ENCODE peak calls at places on chromosomes 7 and 10, in six cellular contexts. X, W, C, T, J and N are unnamed samples.

GRCh38 chr10:120732643-120733313 is 118.4 kb upstream of the WDR11 start:
- DNase-seq in W (no peak), C (no peak), T (no peak), X (no peak), J (peak; percentile 39), N (peak; percentile 77)

GRCh38 chr10:100654835-100655759 is 90.3 kb upstream of the PAX2 start:
- DNase-seq in T (no peak), C (peak; percentile 74), W (no peak), X (peak; percentile 60), J (no peak), N (no peak)

GRCh38 chr7:137142376-137142775 is 201.2 kb downstream of the PTN start:
- DNase-seq in J (no peak), T (no peak), X (no peak), W (no peak), C (no peak), N (peak; percentile 58)

GRCh38 chr7:71484381-71484780 is 352.4 kb downstream of the GALNT17 start:
- DNase-seq in C (no peak), T (no peak), J (no peak), X (no peak), W (no peak), N (no peak)

GRCh38 chr7:123209786-123210185 is 10.0 kb upstream of the SLC13A1 start:
- DNase-seq in C (no peak), X (no peak), J (no peak), T (peak; percentile 21), W (no peak), N (no peak)

GRCh38 chr7:127938588-127938987 is 92.6 kb downstream of the LRRC4 start:
- DNase-seq in X (no peak), W (no peak), T (no peak), C (no peak), J (peak; percentile 60), N (peak; percentile 74)

GRCh38 chr10:28087675-28088351 is 88.9 kb upstream of the ODAD2 start:
- DNase-seq in T (no peak), X (no peak), W (no peak), J (peak; percentile 76), C (no peak), N (peak; percentile 55)

GRCh38 chr7:100801833-100802568 is 25.3 kb downstream of the EPHB4 start:
- DNase-seq in W (no peak), C (peak; percentile 90), X (peak; percentile 91), J (peak; percentile 99), T (peak; percentile 80), N (peak; percentile 96)

GRCh38 chr10:86520871-86521619 is 547 bp downstream of the WAPL start:
- DNase-seq in T (peak; percentile 66), X (peak; percentile 54), J (peak; percentile 70), W (no peak), C (peak; percentile 78), N (no peak)

GRCh38 chr7:114153700-114154099 is 234.9 kb upstream of the PPP1R3A start:
- DNase-seq in W (no peak), C (no peak), J (no peak), X (no peak), T (no peak), N (no peak)

GRCh38 chr7:36281945-36282727 is 107.5 kb upstream of the ANLN start:
- DNase-seq in T (no peak), X (no peak), C (no peak), J (no peak), W (no peak), N (no peak)

GRCh38 chr10:58746470-58747185 is 234.0 kb downstream of the BICC1 start:
- DNase-seq in J (no peak), W (no peak), T (no peak), C (no peak), X (no peak), N (no peak)

GRCh38 chr7:116291937-116292336 is 81.6 kb downstream of the TES start:
- DNase-seq in J (no peak), W (no peak), T (no peak), X (no peak), C (no peak), N (no peak)

GRCh38 chr10:13722747-13723657 is 136.2 kb downstream of the PRPF18 start:
- DNase-seq in X (no peak), W (no peak), J (no peak), T (no peak), C (no peak), N (no peak)

GRCh38 chr7:43205171-43205795 is 92.8 kb downstream of the HECW1 start:
- DNase-seq in T (no peak), J (no peak), X (no peak), C (no peak), W (no peak), N (no peak)

GRCh38 chr10:95356190-95356955 is 65.6 kb upstream of the PDLIM1 start:
- DNase-seq in X (no peak), T (no peak), J (no peak), W (no peak), C (no peak), N (no peak)

GRCh38 chr7:11266101-11266500 is 292.4 kb downstream of the PHF14 start:
- DNase-seq in W (no peak), C (no peak), X (no peak), T (no peak), J (no peak), N (no peak)

GRCh38 chr10:129927351-129928120 is 36.5 kb downstream of the EBF3 start:
- DNase-seq in J (no peak), X (no peak), T (no peak), C (no peak), W (no peak), N (no peak)

GRCh38 chr7:145036592-145037386 is 200.9 kb upstream of the TPK1 start:
- DNase-seq in J (peak; percentile 3), X (peak; percentile 34), T (no peak), C (peak; percentile 44), W (no peak), N (peak; percentile 27)

GRCh38 chr7:55472928-55473725 is 99.2 kb downstream of the VOPP1 start:
- DNase-seq in X (no peak), W (no peak), J (no peak), C (peak; percentile 12), T (no peak), N (peak; percentile 23)

GRCh38 chr10:123747426-123747825 is 81.3 kb downstream of the GPR26 start:
- DNase-seq in C (no peak), T (no peak), W (no peak), X (no peak), J (no peak), N (no peak)

GRCh38 chr10:73946253-73947145 is 35.6 kb downstream of the PLAU start:
- DNase-seq in J (no peak), T (no peak), X (no peak), C (no peak), W (no peak), N (no peak)

GRCh38 chr10:6269953-6270867 is 67.5 kb downstream of the PFKFB3 start:
- DNase-seq in C (no peak), X (no peak), J (no peak), T (peak; percentile 59), W (no peak), N (peak; percentile 30)

GRCh38 chr7:151031011-151031410 is 2.8 kb downstream of the ABCB8 start:
- DNase-seq in X (no peak), T (no peak), W (no peak), J (no peak), C (no peak), N (no peak)

GRCh38 chr7:151033864-151034249 is 5.6 kb downstream of the ABCB8 start:
- DNase-seq in J (no peak), C (no peak), T (no peak), X (no peak), W (no peak), N (no peak)

GRCh38 chr7:151035024-151035717 is 6.9 kb downstream of the ABCB8 start:
- DNase-seq in T (no peak), J (no peak), C (no peak), X (no peak), W (no peak), N (no peak)

GRCh38 chr7:151034312-151035023 is 6.2 kb downstream of the ABCB8 start:
- DNase-seq in W (no peak), C (no peak), X (no peak), J (no peak), T (no peak), N (no peak)

GRCh38 chr7:151032936-151033863 is 5.0 kb downstream of the ABCB8 start:
- DNase-seq in X (no peak), T (no peak), W (no peak), J (no peak), C (no peak), N (no peak)
- TF ChIP-seq CTCF in X (no peak), T (no peak), W (no peak), J (no peak), C (peak; percentile 25), N (peak; percentile 53)

GRCh38 chr10:71395621-71396020 is 1.1 kb upstream of the CDH23 start:
- DNase-seq in T (no peak), X (no peak), J (no peak), W (no peak), C (peak; percentile 49), N (no peak)
- TF ChIP-seq CTCF in T (no peak), X (no peak), J (no peak), W (no peak), C (no peak), N (no peak)

DNA sequence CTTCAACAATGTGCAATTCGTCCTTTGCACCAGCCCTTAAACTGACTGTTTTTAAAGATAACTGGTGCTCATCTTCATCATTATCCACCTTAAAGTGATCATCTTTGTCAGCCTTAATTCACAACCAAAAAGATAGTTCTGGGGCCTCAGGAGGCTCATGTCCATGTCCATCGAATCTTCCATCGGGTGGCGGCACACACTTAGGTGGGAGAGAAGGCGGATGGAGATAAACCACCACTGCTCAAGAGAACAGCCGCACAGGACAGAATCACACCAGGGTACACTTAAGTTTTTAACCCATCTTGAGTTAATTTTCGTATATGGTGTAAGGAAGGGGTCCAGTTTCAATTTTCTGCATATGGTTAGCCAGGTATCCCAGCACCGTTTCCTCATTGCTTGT is 24.8 kb downstream of the OIT3 start:
- DNase-seq in J (no peak), C (no peak), W (no peak), X (no peak), T (no peak), N (no peak)
- TF ChIP-seq CTCF in J (no peak), C (no peak), W (no peak), X (no peak), T (no peak), N (no peak)

DNA sequence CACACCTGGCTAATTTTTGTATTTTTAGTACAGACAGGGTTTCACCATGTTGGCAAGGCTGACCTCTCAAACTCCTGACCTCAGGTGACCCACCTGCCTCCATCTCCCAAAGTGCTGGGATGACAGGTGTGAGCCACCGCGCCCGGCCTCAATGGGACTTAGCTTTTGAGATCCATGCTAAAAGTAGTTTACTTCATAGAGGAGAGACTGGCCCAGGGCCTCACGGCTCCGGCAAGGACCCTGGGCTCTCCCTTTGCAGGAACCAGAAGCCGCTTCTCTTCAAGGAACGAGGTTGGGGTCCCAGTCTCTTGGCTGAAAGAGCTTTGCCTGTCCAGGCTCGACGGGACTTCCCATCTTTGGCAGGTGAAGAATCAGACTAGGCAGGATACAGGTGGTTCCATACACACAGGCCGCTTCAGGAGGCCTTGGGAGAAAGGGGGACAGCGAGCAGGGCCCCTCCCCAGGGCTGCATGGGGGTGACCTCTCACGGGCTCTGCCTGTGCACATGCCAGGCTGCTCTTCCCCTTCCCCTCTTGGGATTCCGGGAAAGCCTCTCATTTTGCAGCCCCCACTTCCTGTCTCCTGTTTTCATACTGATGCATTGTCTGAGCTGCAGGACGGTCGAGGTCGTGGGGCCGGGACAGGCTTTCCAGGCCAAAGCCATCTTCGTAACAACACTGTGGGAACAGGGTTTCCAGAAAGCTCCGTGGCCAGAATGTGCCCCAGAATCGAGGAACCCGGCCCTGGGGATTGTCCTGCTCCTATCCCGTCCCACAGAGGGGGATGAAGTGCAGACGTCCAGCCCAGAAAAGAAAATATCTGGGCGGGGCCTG is 29.9 kb upstream of the DNAAF5 start:
- DNase-seq in W (no peak), X (no peak), J (no peak), T (no peak), C (no peak), N (no peak)
- TF ChIP-seq CTCF in W (no peak), X (no peak), J (no peak), T (no peak), C (no peak), N (no peak)